ENCODE peak calls at places on chromosomes 12 and 14, in ten cellular contexts. G, W, C, K, Q, O, X, N, J and Y are unnamed samples.

GRCh38 chr14:20697273-20698017 is 8.9 kb downstream of the ANG start:
- DNase-seq in G (peak; percentile 78), K (peak; percentile 51), J (no peak), N (no peak), X (no peak), O (peak; percentile 50), W (peak; percentile 77), Q (no peak), C (peak; percentile 62), Y (peak; percentile 30)

GRCh38 chr14:101080922-101081593 is 177.5 kb upstream of the RTL1 start:
- DNase-seq in J (no peak), G (no peak), X (no peak), C (no peak), N (no peak), W (no peak), K (no peak), Q (no peak), O (no peak), Y (no peak)

GRCh38 chr12:12870454-12870853 is 20.9 kb upstream of the GPRC5A start:
- DNase-seq in W (no peak), N (no peak), X (peak; percentile 100), C (peak; percentile 29), G (no peak), J (peak; percentile 100), K (peak; percentile 100), Q (peak; percentile 98), O (no peak), Y (peak; percentile 96)

GRCh38 chr14:77023001-77023996 is 5.2 kb downstream of the IRF2BPL start:
- DNase-seq in J (no peak), O (no peak), K (peak; percentile 72), C (peak; percentile 97), N (no peak), G (no peak), W (no peak), Q (no peak), X (no peak), Y (no peak)

GRCh38 chr14:32077081-32078029 is at the start of gene ARHGAP5:
- DNase-seq in G (peak; percentile 65), O (no peak), N (peak; percentile 78), W (peak; percentile 37), K (peak; percentile 27), C (peak; percentile 58), J (no peak), X (no peak), Q (no peak), Y (no peak)

GRCh38 chr14:75615200-75615599 is 36.8 kb downstream of the FLVCR2 start:
- DNase-seq in G (peak; percentile 5), C (no peak), O (peak; percentile 32), X (no peak), W (peak; percentile 79), J (no peak), N (no peak), K (no peak), Q (no peak), Y (no peak)

GRCh38 chr14:65164068-65164824 is 61.9 kb upstream of the MAX start:
- DNase-seq in W (peak; percentile 68), K (no peak), C (peak; percentile 43), O (no peak), J (no peak), Q (no peak), X (no peak), G (peak; percentile 76), N (no peak), Y (peak; percentile 19)

GRCh38 chr12:80655751-80656150 is 51.7 kb upstream of the MYF6 start:
- DNase-seq in N (no peak), K (peak; percentile 36), O (no peak), G (no peak), X (no peak), W (no peak), C (no peak), Q (no peak), J (no peak), Y (no peak)

GRCh38 chr14:21191261-21191808 is 35.5 kb upstream of the OR5AU1 start:
- DNase-seq in C (no peak), Q (no peak), J (no peak), O (no peak), G (no peak), K (no peak), N (no peak), W (no peak), X (no peak), Y (no peak)

GRCh38 chr12:59149995-59150642 is 229.8 kb upstream of the LRIG3 start:
- DNase-seq in N (no peak), K (peak; percentile 77), X (peak; percentile 38), G (peak; percentile 76), Q (peak; percentile 43), W (peak; percentile 78), C (peak; percentile 77), O (peak; percentile 23), J (no peak), Y (peak; percentile 72)

GRCh38 chr14:94994245-94994644 is 163.1 kb downstream of the DICER1 start:
- DNase-seq in K (no peak), W (no peak), G (no peak), Q (no peak), O (no peak), J (no peak), X (no peak), C (no peak), N (no peak), Y (no peak)

GRCh38 chr12:106197906-106198623 is 49.8 kb downstream of the CKAP4 start:
- DNase-seq in W (no peak), X (no peak), G (no peak), N (no peak), Q (no peak), C (no peak), J (peak; percentile 93), K (no peak), O (no peak), Y (no peak)

GRCh38 chr14:101855958-101856357 is 94.4 kb downstream of the PPP2R5C start:
- DNase-seq in Q (no peak), X (no peak), J (no peak), C (no peak), N (no peak), G (no peak), K (no peak), W (no peak), O (no peak), Y (no peak)

GRCh38 chr12:88399811-88400210 is 180.5 kb downstream of the KITLG start:
- DNase-seq in G (no peak), Q (no peak), N (no peak), J (no peak), K (no peak), X (no peak), C (no peak), W (no peak), O (no peak), Y (no peak)

GRCh38 chr12:113260127-113260526 is 38.9 kb downstream of the TPCN1 start:
- DNase-seq in X (no peak), Q (no peak), C (no peak), N (peak; percentile 55), J (no peak), O (no peak), G (no peak), W (no peak), K (no peak), Y (no peak)

GRCh38 chr12:54337854-54338650 is 13.1 kb downstream of the COPZ1 start:
- DNase-seq in J (no peak), Q (no peak), N (no peak), W (no peak), X (no peak), K (no peak), O (no peak), C (no peak), G (no peak), Y (no peak)

GRCh38 chr12:31386364-31386777 is 60.4 kb upstream of the SINHCAF start:
- DNase-seq in Q (no peak), O (no peak), N (no peak), X (no peak), C (no peak), K (no peak), W (no peak), J (no peak), G (no peak), Y (no peak)

GRCh38 chr12:115632323-115632722 is 645.2 kb downstream of the MED13L start:
- DNase-seq in X (no peak), W (no peak), N (no peak), G (peak; percentile 24), O (no peak), C (no peak), J (no peak), K (no peak), Q (no peak), Y (no peak)
- TF ChIP-seq CTCF in X (no peak), W (no peak), N (peak; percentile 12), G (no peak), O (no peak), C (no peak), J (no peak), K (no peak), Q (peak; percentile 34), Y (peak; percentile 7)

DNA sequence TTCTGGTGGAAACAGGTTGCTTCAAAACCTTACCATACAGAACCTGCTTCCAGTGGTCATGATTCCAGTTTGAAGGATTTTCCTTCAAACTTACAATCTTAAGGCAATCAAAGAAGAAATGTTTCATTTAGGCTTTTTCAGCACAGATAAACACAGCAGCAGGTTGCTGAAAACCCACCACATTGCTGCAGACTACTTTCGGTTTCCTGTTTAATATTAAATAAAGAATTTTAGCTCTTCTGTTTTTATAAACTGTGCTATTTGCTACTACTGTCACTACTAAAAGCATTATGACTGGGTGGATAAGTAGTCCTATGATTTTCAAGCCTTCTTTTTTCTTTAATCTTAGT is 13.2 kb upstream of the FOXN3 start:
- DNase-seq in K (no peak), N (no peak), C (no peak), X (no peak), W (no peak), Q (no peak), J (no peak), O (no peak), G (no peak), Y (no peak)
- H3K4me3 ChIP-seq in K (peak overlapping the region; percentile 40), N (peak overlapping the region; percentile 35), C (no peak overlapping the region), X (no peak overlapping the region), W (no peak overlapping the region), Q (peak overlapping the region; percentile 7), J (no peak overlapping the region), O (no peak overlapping the region), G (peak overlapping the region; percentile 75), Y (no peak overlapping the region)

GRCh38 chr12:28110329-28110728 is 79.9 kb upstream of the CCDC91 start:
- DNase-seq in Q (no peak), W (peak; percentile 16), N (no peak), J (no peak), X (no peak), G (no peak), K (no peak), C (no peak), O (no peak), Y (no peak)
- TF ChIP-seq CTCF in Q (no peak), W (no peak), N (no peak), J (no peak), X (no peak), G (no peak), K (no peak), C (no peak), O (no peak), Y (no peak)

GRCh38 chr12:26120561-26121274 is 4.1 kb downstream of the BHLHE41 start:
- DNase-seq in K (peak; percentile 56), W (no peak), J (no peak), O (no peak), C (no peak), Q (no peak), X (no peak), N (no peak), G (no peak), Y (no peak)
- H3K4me3 ChIP-seq in K (no peak overlapping the region), W (no peak overlapping the region), J (no peak overlapping the region), O (no peak overlapping the region), C (no peak overlapping the region), Q (no peak overlapping the region), X (no peak overlapping the region), N (no peak overlapping the region), G (no peak overlapping the region), Y (no peak overlapping the region)

GRCh38 chr12:3901116-3901515 is 27.9 kb upstream of the PARP11 start:
- DNase-seq in G (no peak), C (no peak), W (no peak), O (no peak), X (no peak), J (no peak), K (no peak), Q (no peak), N (no peak), Y (no peak)
- TF ChIP-seq CTCF in G (no peak), C (no peak), W (no peak), O (no peak), X (no peak), J (no peak), K (no peak), Q (no peak), N (no peak), Y (no peak)